ENCODE peak calls at places on chromosome 1, in seven cellular contexts. C, Q, O, T, P, Y and B are unnamed samples.

GRCh38 chr1:10777749-10778574 is 18.5 kb downstream of the CASZ1 start:
- DNase-seq in Y (no peak), Q (no peak), O (no peak), C (no peak), T (no peak), P (no peak), B (no peak)

GRCh38 chr1:6041432-6042062 is 4.1 kb upstream of the KCNAB2 start:
- DNase-seq in P (peak; percentile 21), O (no peak), Q (no peak), T (no peak), Y (no peak), C (peak; percentile 29), B (peak; percentile 37)

GRCh38 chr1:248924696-248925532 is 18.9 kb downstream of the PGBD2 start:
- DNase-seq in Q (peak; percentile 58), T (no peak), Y (no peak), C (peak; percentile 50), P (peak; percentile 38), O (no peak), B (peak; percentile 28)

GRCh38 chr1:22878626-22879025 is 94.0 kb downstream of the LACTBL1 start:
- DNase-seq in T (no peak), Y (no peak), O (no peak), C (no peak), Q (no peak), P (no peak), B (no peak)

GRCh38 chr1:92483442-92484170 is 3.1 kb downstream of the GFI1 start:
- DNase-seq in Y (no peak), Q (no peak), P (peak; percentile 47), O (no peak), T (no peak), C (no peak), B (no peak)

GRCh38 chr1:33191731-33192275 is 10.0 kb upstream of the TRIM62 start:
- DNase-seq in T (no peak), C (no peak), Y (no peak), Q (no peak), P (no peak), O (no peak), B (no peak)

GRCh38 chr1:31099283-31100063 is 34.0 kb upstream of the PUM1 start:
- DNase-seq in C (no peak), P (no peak), O (no peak), Y (no peak), T (no peak), Q (no peak), B (no peak)

GRCh38 chr1:25927541-25928265 is 21.5 kb upstream of the STMN1 start:
- DNase-seq in O (no peak), Y (no peak), T (no peak), Q (no peak), P (no peak), C (peak; percentile 14), B (no peak)

GRCh38 chr1:93585059-93585966 is 96.3 kb downstream of the BCAR3 start:
- DNase-seq in Q (no peak), T (peak; percentile 80), Y (peak; percentile 90), C (no peak), P (no peak), O (peak; percentile 93), B (peak; percentile 49)

GRCh38 chr1:93844262-93845045 is 34.6 kb downstream of the DNTTIP2 start:
- DNase-seq in T (no peak), O (no peak), Y (no peak), C (peak; percentile 83), P (peak; percentile 38), Q (peak; percentile 88), B (peak; percentile 28)

GRCh38 chr1:217660353-217661062 is 29.4 kb downstream of the SPATA17 start:
- DNase-seq in T (no peak), Q (peak; percentile 92), O (no peak), Y (no peak), C (peak; percentile 42), P (no peak), B (no peak)

GRCh38 chr1:15617874-15618684 is 821 bp downstream of the DDI2 start:
- DNase-seq in Q (no peak), C (peak; percentile 45), Y (no peak), O (peak; percentile 32), T (no peak), P (peak; percentile 52), B (peak; percentile 23)

GRCh38 chr1:81880781-81881180 is 80.0 kb downstream of the ADGRL2 start:
- DNase-seq in T (no peak), Y (no peak), Q (no peak), P (no peak), O (no peak), C (no peak), B (no peak)

GRCh38 chr1:87472716-87473115 is 144.0 kb downstream of the LMO4 start:
- DNase-seq in C (no peak), Y (no peak), P (no peak), O (no peak), T (no peak), Q (no peak), B (no peak)

GRCh38 chr1:87473203-87473661 is 144.6 kb downstream of the LMO4 start:
- DNase-seq in O (no peak), T (no peak), C (peak; percentile 17), P (no peak), Y (no peak), Q (no peak), B (no peak)

GRCh38 chr1:87474098-87474497 is 145.4 kb downstream of the LMO4 start:
- DNase-seq in C (no peak), Q (no peak), T (no peak), P (no peak), Y (no peak), O (no peak), B (no peak)

GRCh38 chr1:87478231-87478630 is 149.6 kb downstream of the LMO4 start:
- DNase-seq in Y (no peak), C (no peak), O (peak; percentile 29), P (no peak), T (no peak), Q (peak; percentile 19), B (no peak)
- TF ChIP-seq CTCF in Y (no peak), C (no peak), O (peak; percentile 31), P (no peak), T (peak; percentile 14), Q (peak; percentile 4), B (peak; percentile 16)

DNA sequence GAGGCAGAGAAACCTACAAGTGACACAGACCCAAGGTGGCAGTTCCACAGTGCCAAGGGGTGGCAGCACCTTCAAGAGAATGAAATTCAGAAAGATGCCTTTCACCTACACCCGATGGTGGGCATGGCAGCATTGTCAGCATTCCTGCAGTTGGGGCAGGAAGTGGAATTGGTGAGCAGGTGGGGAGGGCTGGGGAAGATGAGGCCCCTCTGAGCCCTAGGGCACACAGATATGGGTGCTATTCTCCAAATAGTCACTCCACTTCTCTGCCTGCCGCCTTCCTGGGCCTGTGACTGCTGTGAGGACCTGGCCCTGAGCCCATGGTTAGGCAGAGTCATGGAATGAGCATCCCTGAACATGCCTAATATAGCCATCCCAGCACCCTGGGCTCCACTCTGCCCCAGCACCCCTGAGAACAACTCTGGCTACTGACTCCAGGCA is 8.3 kb downstream of the SHISA4 start:
- DNase-seq in O (peak; percentile 58), C (no peak), P (no peak), Q (peak; percentile 70), T (no peak), Y (no peak), B (no peak)
- H3K27ac ChIP-seq in O (peak overlapping the region; percentile 73), C (no peak overlapping the region), P (no peak overlapping the region), Q (peak overlapping the region; percentile 8), T (no peak overlapping the region), Y (peak overlapping the region; percentile 81), B (peak overlapping the region; percentile 4)

GRCh38 chr1:17507916-17508315 is 31.6 kb upstream of the ARHGEF10L start:
- DNase-seq in C (no peak), T (no peak), Y (no peak), Q (no peak), O (no peak), P (no peak), B (no peak)
- TF ChIP-seq CTCF in C (peak; percentile 3), T (peak; percentile 14), Y (no peak), Q (peak; percentile 15), O (no peak), P (no peak), B (no peak)

GRCh38 chr1:161172776-161173376 is 4.4 kb downstream of the B4GALT3 start:
- DNase-seq in O (no peak), Y (no peak), C (no peak), T (no peak), P (no peak), Q (peak; percentile 93), B (no peak)
- H3K27ac ChIP-seq in O (peak overlapping the region; percentile 34), Y (peak overlapping the region; percentile 46), C (no peak overlapping the region), T (no peak overlapping the region), P (no peak overlapping the region), Q (peak overlapping the region; percentile 80), B (no peak overlapping the region)

GRCh38 chr1:89407355-89407754 is 43.5 kb downstream of the GBP6 start:
- DNase-seq in Y (no peak), O (no peak), Q (peak; percentile 66), P (no peak), T (no peak), C (no peak), B (no peak)

GRCh38 chr1:89405275-89405929 is 41.5 kb downstream of the GBP6 start:
- DNase-seq in Q (no peak), T (no peak), C (no peak), O (no peak), P (no peak), Y (no peak), B (no peak)
- TF ChIP-seq CTCF in Q (no peak), T (no peak), C (no peak), O (peak; percentile 8), P (no peak), Y (no peak), B (no peak)

DNA sequence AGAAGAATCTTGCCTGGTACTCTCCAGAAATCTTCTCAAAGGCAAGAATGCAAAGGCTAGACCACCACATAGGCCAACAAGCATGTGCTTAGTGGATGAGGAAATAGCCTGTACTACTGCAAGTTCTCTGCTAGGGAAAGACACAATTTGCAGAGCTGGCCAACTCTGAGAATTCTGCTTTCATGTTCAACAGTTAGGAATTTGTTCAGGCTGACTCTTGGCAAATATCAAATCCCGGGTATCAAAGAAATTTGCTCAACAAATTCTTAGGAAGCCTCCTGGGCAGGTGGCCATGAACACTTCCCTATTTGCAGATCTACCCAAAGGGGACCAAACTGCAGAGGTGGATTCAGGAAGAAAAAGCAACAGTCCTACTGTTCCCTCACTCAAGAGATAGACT is 15.0 kb upstream of the H3-3A start:
- DNase-seq in O (no peak), T (no peak), Y (no peak), C (no peak), P (no peak), Q (peak; percentile 37), B (no peak)
- H3K27ac ChIP-seq in O (no peak overlapping the region), T (no peak overlapping the region), Y (no peak overlapping the region), C (no peak overlapping the region), P (no peak overlapping the region), Q (no peak overlapping the region), B (no peak overlapping the region)